ENCODE peak calls at places on chromosomes 2 and 18, in five cellular contexts. L, K, P, D and N are unnamed samples.

GRCh38 chr18:49008716-49009115 is 58.0 kb upstream of the SMAD7 start:
- DNase-seq in P (no peak), L (no peak), K (no peak), D (no peak), N (no peak)

GRCh38 chr2:64177315-64177714 is 33.1 kb upstream of the PELI1 start:
- DNase-seq in L (no peak), K (no peak), P (no peak), D (no peak), N (no peak)

GRCh38 chr2:86623549-86624547 is at the start of gene RNF103:
- DNase-seq in P (peak; percentile 71), K (peak; percentile 92), L (peak; percentile 95), D (peak; percentile 98), N (peak; percentile 96)

GRCh38 chr18:28063181-28063790 is 113.6 kb downstream of the CDH2 start:
- DNase-seq in L (no peak), K (no peak), P (no peak), D (no peak), N (no peak)

GRCh38 chr18:76496200-76496890 is 1.3 kb upstream of the ZNF516 start:
- DNase-seq in L (peak; percentile 28), K (peak; percentile 27), D (peak; percentile 49), P (no peak), N (peak; percentile 68)

GRCh38 chr2:46550686-46551404 is 71.5 kb downstream of the TMEM247 start:
- DNase-seq in L (no peak), K (no peak), P (no peak), D (no peak), N (no peak)

GRCh38 chr2:121625953-121626352 is 23.3 kb downstream of the CLASP1 start:
- DNase-seq in P (no peak), K (no peak), D (no peak), L (peak; percentile 85), N (no peak)

GRCh38 chr2:147482590-147483292 is 362.1 kb upstream of the ACVR2A start:
- DNase-seq in K (no peak), L (peak; percentile 92), P (no peak), D (no peak), N (no peak)

GRCh38 chr2:26535663-26536275 is 57.8 kb upstream of the OTOF start:
- DNase-seq in D (no peak), L (peak; percentile 2), P (no peak), K (no peak), N (no peak)

GRCh38 chr2:240557808-240558207 is at the start of gene ANKMY1:
- DNase-seq in K (peak; percentile 55), L (peak; percentile 30), P (no peak), D (peak; percentile 93), N (peak; percentile 74)

GRCh38 chr18:50151876-50152275 is 43.1 kb downstream of the MYO5B start:
- DNase-seq in D (no peak), K (no peak), P (no peak), L (no peak), N (no peak)

GRCh38 chr18:10560457-10561045 is 34.7 kb downstream of the NAPG start:
- DNase-seq in P (peak; percentile 38), D (peak; percentile 79), K (peak; percentile 58), L (peak; percentile 85), N (peak; percentile 54)

GRCh38 chr2:20448246-20449046 is 1.6 kb downstream of the RHOB start:
- DNase-seq in P (no peak), D (no peak), L (no peak), K (no peak), N (no peak)

GRCh38 chr2:241867776-241868420 is 1.6 kb upstream of the RTP5 start:
- DNase-seq in P (no peak), D (no peak), L (peak; percentile 73), K (peak; percentile 48), N (no peak)

GRCh38 chr2:25362049-25362563 is 20.4 kb upstream of the DNMT3A start:
- DNase-seq in D (peak; percentile 95), K (peak; percentile 99), L (peak; percentile 77), P (peak; percentile 86), N (peak; percentile 95)

GRCh38 chr2:11930211-11930761 is 183.9 kb downstream of the LPIN1 start:
- DNase-seq in L (no peak), P (no peak), D (no peak), K (no peak), N (no peak)

GRCh38 chr18:66495844-66496243 is 108.0 kb downstream of the CDH19 start:
- DNase-seq in K (no peak), P (no peak), L (peak; percentile 57), D (peak; percentile 90), N (peak; percentile 61)